ENCODE peak calls at places on chromosomes 5 and 9, in eight cellular contexts. One of them, this sample, is unnamed.
A peak's percentile ranks its signal among the peaks of the same experiment; 100 is the strongest.

GRCh38 chr5:157142317-157143126 is at the start of gene MED7:
- DNase-seq in HuH-7: peak; percentile 77
- DNase-seq in activated T-helper 1 cell treated with anti-CD3 and anti-CD28 coated beads, Interleukin-12 subunit alpha, Interleukin-12 subunit beta, Interleukin-2, Interleukin-4 antibody, amounts not matched to agents 30 ng/mL and 10 ng/mL and 1 ng/mL, durations not matched to agents 14 hours and 24 hours and 36 hours: peak; percentile 95
- DNase-seq in ascending aorta: peak; percentile 88
- DNase-seq in NCI-H774: peak; percentile 98
- DNase-seq in activated effector memory CD4-positive, alpha-beta T cell treated with Interleukin-2 at 50 U/mL for 16 hours: peak; percentile 88
- DNase-seq in GM13976: peak; percentile 97
- DNase-seq in transverse colon: peak; percentile 94
- DNase-seq in this sample: peak; percentile 100

GRCh38 chr5:139650031-139650688 is 2.0 kb downstream of the CXXC5 start:
- DNase-seq in ascending aorta: no peak
- DNase-seq in HuH-7: no peak
- DNase-seq in activated effector memory CD4-positive, alpha-beta T cell treated with Interleukin-2 at 50 U/mL for 16 hours: no peak
- DNase-seq in transverse colon: peak; percentile 55
- DNase-seq in NCI-H774: no peak
- DNase-seq in GM13976: no peak
- DNase-seq in activated T-helper 1 cell treated with anti-CD3 and anti-CD28 coated beads, Interleukin-12 subunit alpha, Interleukin-12 subunit beta, Interleukin-2, Interleukin-4 antibody, amounts not matched to agents 30 ng/mL and 10 ng/mL and 1 ng/mL, durations not matched to agents 14 hours and 24 hours and 36 hours: no peak
- DNase-seq in this sample: peak; percentile 64

GRCh38 chr9:99489043-99489378 is 266.9 kb downstream of the SEC61B start:
- DNase-seq in ascending aorta: no peak
- DNase-seq in activated effector memory CD4-positive, alpha-beta T cell treated with Interleukin-2 at 50 U/mL for 16 hours: no peak
- DNase-seq in NCI-H774: no peak
- DNase-seq in HuH-7: no peak
- DNase-seq in activated T-helper 1 cell treated with anti-CD3 and anti-CD28 coated beads, Interleukin-12 subunit alpha, Interleukin-12 subunit beta, Interleukin-2, Interleukin-4 antibody, amounts not matched to agents 30 ng/mL and 10 ng/mL and 1 ng/mL, durations not matched to agents 14 hours and 24 hours and 36 hours: no peak
- DNase-seq in GM13976: no peak
- DNase-seq in transverse colon: no peak
- DNase-seq in this sample: no peak

GRCh38 chr9:21095561-21095960 is 17.8 kb upstream of the IFNB1 start:
- DNase-seq in activated T-helper 1 cell treated with anti-CD3 and anti-CD28 coated beads, Interleukin-12 subunit alpha, Interleukin-12 subunit beta, Interleukin-2, Interleukin-4 antibody, amounts not matched to agents 30 ng/mL and 10 ng/mL and 1 ng/mL, durations not matched to agents 14 hours and 24 hours and 36 hours: no peak
- DNase-seq in NCI-H774: no peak
- DNase-seq in activated effector memory CD4-positive, alpha-beta T cell treated with Interleukin-2 at 50 U/mL for 16 hours: no peak
- DNase-seq in GM13976: no peak
- DNase-seq in HuH-7: no peak
- DNase-seq in ascending aorta: no peak
- DNase-seq in transverse colon: no peak
- DNase-seq in this sample: no peak

GRCh38 chr5:131386779-131387178 is 122.9 kb downstream of the CDC42SE2 start:
- DNase-seq in GM13976: no peak
- DNase-seq in activated effector memory CD4-positive, alpha-beta T cell treated with Interleukin-2 at 50 U/mL for 16 hours: no peak
- DNase-seq in activated T-helper 1 cell treated with anti-CD3 and anti-CD28 coated beads, Interleukin-12 subunit alpha, Interleukin-12 subunit beta, Interleukin-2, Interleukin-4 antibody, amounts not matched to agents 30 ng/mL and 10 ng/mL and 1 ng/mL, durations not matched to agents 14 hours and 24 hours and 36 hours: no peak
- DNase-seq in NCI-H774: peak; percentile 19
- DNase-seq in ascending aorta: no peak
- DNase-seq in transverse colon: no peak
- DNase-seq in HuH-7: peak; percentile 32
- DNase-seq in this sample: peak; percentile 97

GRCh38 chr9:16385590-16386578 is 484.6 kb downstream of the BNC2 start:
- DNase-seq in HuH-7: no peak
- DNase-seq in GM13976: no peak
- DNase-seq in NCI-H774: no peak
- DNase-seq in transverse colon: no peak
- DNase-seq in ascending aorta: no peak
- DNase-seq in activated effector memory CD4-positive, alpha-beta T cell treated with Interleukin-2 at 50 U/mL for 16 hours: no peak
- DNase-seq in activated T-helper 1 cell treated with anti-CD3 and anti-CD28 coated beads, Interleukin-12 subunit alpha, Interleukin-12 subunit beta, Interleukin-2, Interleukin-4 antibody, amounts not matched to agents 30 ng/mL and 10 ng/mL and 1 ng/mL, durations not matched to agents 14 hours and 24 hours and 36 hours: no peak
- DNase-seq in this sample: no peak

GRCh38 chr5:90878549-90879196 is 320.1 kb downstream of the ADGRV1 start:
- DNase-seq in transverse colon: no peak
- DNase-seq in NCI-H774: no peak
- DNase-seq in activated effector memory CD4-positive, alpha-beta T cell treated with Interleukin-2 at 50 U/mL for 16 hours: no peak
- DNase-seq in GM13976: no peak
- DNase-seq in HuH-7: no peak
- DNase-seq in activated T-helper 1 cell treated with anti-CD3 and anti-CD28 coated beads, Interleukin-12 subunit alpha, Interleukin-12 subunit beta, Interleukin-2, Interleukin-4 antibody, amounts not matched to agents 30 ng/mL and 10 ng/mL and 1 ng/mL, durations not matched to agents 14 hours and 24 hours and 36 hours: no peak
- DNase-seq in ascending aorta: no peak
- DNase-seq in this sample: peak; percentile 55

GRCh38 chr9:134770972-134771971 is 109.3 kb upstream of the FCN2 start:
- DNase-seq in activated T-helper 1 cell treated with anti-CD3 and anti-CD28 coated beads, Interleukin-12 subunit alpha, Interleukin-12 subunit beta, Interleukin-2, Interleukin-4 antibody, amounts not matched to agents 30 ng/mL and 10 ng/mL and 1 ng/mL, durations not matched to agents 14 hours and 24 hours and 36 hours: no peak
- DNase-seq in transverse colon: no peak
- DNase-seq in HuH-7: no peak
- DNase-seq in activated effector memory CD4-positive, alpha-beta T cell treated with Interleukin-2 at 50 U/mL for 16 hours: no peak
- DNase-seq in NCI-H774: no peak
- DNase-seq in ascending aorta: no peak
- DNase-seq in GM13976: peak; percentile 78
- DNase-seq in this sample: no peak

GRCh38 chr5:142544946-142545652 is 140.8 kb downstream of the FGF1 start:
- DNase-seq in ascending aorta: no peak
- DNase-seq in activated T-helper 1 cell treated with anti-CD3 and anti-CD28 coated beads, Interleukin-12 subunit alpha, Interleukin-12 subunit beta, Interleukin-2, Interleukin-4 antibody, amounts not matched to agents 30 ng/mL and 10 ng/mL and 1 ng/mL, durations not matched to agents 14 hours and 24 hours and 36 hours: no peak
- DNase-seq in transverse colon: no peak
- DNase-seq in HuH-7: no peak
- DNase-seq in activated effector memory CD4-positive, alpha-beta T cell treated with Interleukin-2 at 50 U/mL for 16 hours: no peak
- DNase-seq in NCI-H774: no peak
- DNase-seq in GM13976: no peak
- DNase-seq in this sample: no peak

GRCh38 chr9:129172816-129173215 is 5.2 kb downstream of the IER5L start:
- DNase-seq in HuH-7: no peak
- DNase-seq in activated T-helper 1 cell treated with anti-CD3 and anti-CD28 coated beads, Interleukin-12 subunit alpha, Interleukin-12 subunit beta, Interleukin-2, Interleukin-4 antibody, amounts not matched to agents 30 ng/mL and 10 ng/mL and 1 ng/mL, durations not matched to agents 14 hours and 24 hours and 36 hours: no peak
- DNase-seq in GM13976: peak; percentile 20
- DNase-seq in activated effector memory CD4-positive, alpha-beta T cell treated with Interleukin-2 at 50 U/mL for 16 hours: no peak
- DNase-seq in NCI-H774: no peak
- DNase-seq in ascending aorta: no peak
- DNase-seq in transverse colon: no peak
- DNase-seq in this sample: no peak

GRCh38 chr9:26058111-26058895 is 380.1 kb upstream of the TUSC1 start:
- DNase-seq in GM13976: no peak
- DNase-seq in HuH-7: no peak
- DNase-seq in NCI-H774: no peak
- DNase-seq in activated T-helper 1 cell treated with anti-CD3 and anti-CD28 coated beads, Interleukin-12 subunit alpha, Interleukin-12 subunit beta, Interleukin-2, Interleukin-4 antibody, amounts not matched to agents 30 ng/mL and 10 ng/mL and 1 ng/mL, durations not matched to agents 14 hours and 24 hours and 36 hours: no peak
- DNase-seq in ascending aorta: no peak
- DNase-seq in transverse colon: no peak
- DNase-seq in activated effector memory CD4-positive, alpha-beta T cell treated with Interleukin-2 at 50 U/mL for 16 hours: no peak
- DNase-seq in this sample: no peak

GRCh38 chr9:121499427-121500164 is at the start of gene GGTA1:
- DNase-seq in activated T-helper 1 cell treated with anti-CD3 and anti-CD28 coated beads, Interleukin-12 subunit alpha, Interleukin-12 subunit beta, Interleukin-2, Interleukin-4 antibody, amounts not matched to agents 30 ng/mL and 10 ng/mL and 1 ng/mL, durations not matched to agents 14 hours and 24 hours and 36 hours: no peak
- DNase-seq in transverse colon: peak; percentile 48
- DNase-seq in HuH-7: peak; percentile 67
- DNase-seq in GM13976: peak; percentile 72
- DNase-seq in NCI-H774: no peak
- DNase-seq in activated effector memory CD4-positive, alpha-beta T cell treated with Interleukin-2 at 50 U/mL for 16 hours: no peak
- DNase-seq in ascending aorta: no peak
- DNase-seq in this sample: peak; percentile 84

GRCh38 chr9:13110766-13111400 is 168.6 kb downstream of the MPDZ start:
- DNase-seq in activated effector memory CD4-positive, alpha-beta T cell treated with Interleukin-2 at 50 U/mL for 16 hours: no peak
- DNase-seq in transverse colon: no peak
- DNase-seq in GM13976: no peak
- DNase-seq in NCI-H774: no peak
- DNase-seq in HuH-7: no peak
- DNase-seq in activated T-helper 1 cell treated with anti-CD3 and anti-CD28 coated beads, Interleukin-12 subunit alpha, Interleukin-12 subunit beta, Interleukin-2, Interleukin-4 antibody, amounts not matched to agents 30 ng/mL and 10 ng/mL and 1 ng/mL, durations not matched to agents 14 hours and 24 hours and 36 hours: no peak
- DNase-seq in ascending aorta: no peak
- DNase-seq in this sample: no peak

GRCh38 chr9:78828521-78828920 is 531.6 kb downstream of the PSAT1 start:
- DNase-seq in NCI-H774: no peak
- DNase-seq in GM13976: no peak
- DNase-seq in activated effector memory CD4-positive, alpha-beta T cell treated with Interleukin-2 at 50 U/mL for 16 hours: no peak
- DNase-seq in HuH-7: no peak
- DNase-seq in transverse colon: no peak
- DNase-seq in ascending aorta: no peak
- DNase-seq in activated T-helper 1 cell treated with anti-CD3 and anti-CD28 coated beads, Interleukin-12 subunit alpha, Interleukin-12 subunit beta, Interleukin-2, Interleukin-4 antibody, amounts not matched to agents 30 ng/mL and 10 ng/mL and 1 ng/mL, durations not matched to agents 14 hours and 24 hours and 36 hours: no peak
- DNase-seq in this sample: no peak

GRCh38 chr9:113985968-113986585 is 92.0 kb downstream of the AMBP start:
- DNase-seq in GM13976: no peak
- DNase-seq in activated T-helper 1 cell treated with anti-CD3 and anti-CD28 coated beads, Interleukin-12 subunit alpha, Interleukin-12 subunit beta, Interleukin-2, Interleukin-4 antibody, amounts not matched to agents 30 ng/mL and 10 ng/mL and 1 ng/mL, durations not matched to agents 14 hours and 24 hours and 36 hours: no peak
- DNase-seq in NCI-H774: no peak
- DNase-seq in HuH-7: no peak
- DNase-seq in activated effector memory CD4-positive, alpha-beta T cell treated with Interleukin-2 at 50 U/mL for 16 hours: no peak
- DNase-seq in ascending aorta: no peak
- DNase-seq in transverse colon: no peak
- DNase-seq in this sample: peak; percentile 1

GRCh38 chr9:14221558-14221957 is 92.4 kb downstream of the NFIB start:
- DNase-seq in HuH-7: no peak
- DNase-seq in NCI-H774: no peak
- DNase-seq in activated effector memory CD4-positive, alpha-beta T cell treated with Interleukin-2 at 50 U/mL for 16 hours: no peak
- DNase-seq in ascending aorta: no peak
- DNase-seq in transverse colon: no peak
- DNase-seq in activated T-helper 1 cell treated with anti-CD3 and anti-CD28 coated beads, Interleukin-12 subunit alpha, Interleukin-12 subunit beta, Interleukin-2, Interleukin-4 antibody, amounts not matched to agents 30 ng/mL and 10 ng/mL and 1 ng/mL, durations not matched to agents 14 hours and 24 hours and 36 hours: no peak
- DNase-seq in GM13976: no peak
- DNase-seq in this sample: no peak

GRCh38 chr5:6704361-6704851 is 8.8 kb upstream of the TENT4A start:
- DNase-seq in NCI-H774: no peak
- DNase-seq in ascending aorta: peak; percentile 53
- DNase-seq in activated effector memory CD4-positive, alpha-beta T cell treated with Interleukin-2 at 50 U/mL for 16 hours: no peak
- DNase-seq in GM13976: no peak
- DNase-seq in transverse colon: peak; percentile 48
- DNase-seq in activated T-helper 1 cell treated with anti-CD3 and anti-CD28 coated beads, Interleukin-12 subunit alpha, Interleukin-12 subunit beta, Interleukin-2, Interleukin-4 antibody, amounts not matched to agents 30 ng/mL and 10 ng/mL and 1 ng/mL, durations not matched to agents 14 hours and 24 hours and 36 hours: no peak
- DNase-seq in HuH-7: no peak
- DNase-seq in this sample: no peak

This sample was measured in DMS53.